ENCODE peak calls at places on chromosomes 11 and 22, in ten cellular contexts. One of them, this sample, is unnamed.

GRCh38 chr11:1082728-1083620 is 8.3 kb downstream of the MUC2 start:
- DNase-seq in small intestine: no peak
- DNase-seq in cardiac muscle cell: no peak
- DNase-seq in fibroblast of lung: no peak
- DNase-seq in sigmoid colon: peak; percentile 57
- DNase-seq in upper lobe of left lung: peak; percentile 80
- DNase-seq in left ventricle myocardium inferior: peak; percentile 7
- DNase-seq in tibial artery: no peak
- DNase-seq in spleen: peak; percentile 45
- DNase-seq in lower lobe of right lung: peak; percentile 41
- DNase-seq in this sample: no peak

GRCh38 chr22:37519268-37520195 is at the start of gene CARD10:
- DNase-seq in small intestine: peak; percentile 63
- DNase-seq in cardiac muscle cell: peak; percentile 44
- DNase-seq in fibroblast of lung: no peak
- DNase-seq in sigmoid colon: no peak
- DNase-seq in upper lobe of left lung: peak; percentile 89
- DNase-seq in left ventricle myocardium inferior: peak; percentile 50
- DNase-seq in tibial artery: no peak
- DNase-seq in spleen: no peak
- DNase-seq in lower lobe of right lung: no peak
- DNase-seq in this sample: no peak

GRCh38 chr11:32902089-32902665 is 9.6 kb downstream of the QSER1 start:
- DNase-seq in small intestine: no peak
- DNase-seq in cardiac muscle cell: no peak
- DNase-seq in fibroblast of lung: no peak
- DNase-seq in sigmoid colon: no peak
- DNase-seq in upper lobe of left lung: no peak
- DNase-seq in left ventricle myocardium inferior: no peak
- DNase-seq in tibial artery: no peak
- DNase-seq in spleen: no peak
- DNase-seq in lower lobe of right lung: peak; percentile 68
- DNase-seq in this sample: no peak

GRCh38 chr22:26592368-26593015 is 2.6 kb upstream of the TPST2 start:
- DNase-seq in small intestine: peak; percentile 78
- DNase-seq in cardiac muscle cell: no peak
- DNase-seq in fibroblast of lung: no peak
- DNase-seq in sigmoid colon: no peak
- DNase-seq in upper lobe of left lung: no peak
- DNase-seq in left ventricle myocardium inferior: no peak
- DNase-seq in tibial artery: no peak
- DNase-seq in spleen: peak; percentile 87
- DNase-seq in lower lobe of right lung: no peak
- DNase-seq in this sample: no peak

GRCh38 chr11:75868990-75869389 is 54.0 kb downstream of the UVRAG start:
- DNase-seq in small intestine: peak; percentile 72
- DNase-seq in cardiac muscle cell: no peak
- DNase-seq in fibroblast of lung: no peak
- DNase-seq in sigmoid colon: no peak
- DNase-seq in upper lobe of left lung: no peak
- DNase-seq in left ventricle myocardium inferior: no peak
- DNase-seq in tibial artery: no peak
- DNase-seq in spleen: no peak
- DNase-seq in lower lobe of right lung: no peak
- DNase-seq in this sample: no peak

GRCh38 chr11:118180300-118180703 is 3.9 kb upstream of the SCN2B start:
- DNase-seq in small intestine: no peak
- DNase-seq in cardiac muscle cell: peak; percentile 48
- DNase-seq in fibroblast of lung: peak; percentile 60
- DNase-seq in sigmoid colon: peak; percentile 84
- DNase-seq in upper lobe of left lung: peak; percentile 53
- DNase-seq in left ventricle myocardium inferior: peak; percentile 85
- DNase-seq in tibial artery: peak; percentile 38
- DNase-seq in spleen: no peak
- DNase-seq in lower lobe of right lung: no peak
- DNase-seq in this sample: no peak

GRCh38 chr11:62398011-62398994 is 20.5 kb upstream of the SCGB1A1 start:
- DNase-seq in small intestine: no peak
- DNase-seq in cardiac muscle cell: peak; percentile 62
- DNase-seq in fibroblast of lung: peak; percentile 43
- DNase-seq in sigmoid colon: peak; percentile 76
- DNase-seq in upper lobe of left lung: peak; percentile 76
- DNase-seq in left ventricle myocardium inferior: peak; percentile 61
- DNase-seq in tibial artery: peak; percentile 60
- DNase-seq in spleen: peak; percentile 67
- DNase-seq in lower lobe of right lung: no peak
- DNase-seq in this sample: no peak

GRCh38 chr11:13745165-13745564 is 76.7 kb downstream of the FAR1 start:
- DNase-seq in small intestine: no peak
- DNase-seq in cardiac muscle cell: no peak
- DNase-seq in fibroblast of lung: no peak
- DNase-seq in sigmoid colon: no peak
- DNase-seq in upper lobe of left lung: no peak
- DNase-seq in left ventricle myocardium inferior: no peak
- DNase-seq in tibial artery: no peak
- DNase-seq in spleen: no peak
- DNase-seq in lower lobe of right lung: no peak
- DNase-seq in this sample: peak; percentile 22

GRCh38 chr22:41022470-41023298 is 69.7 kb upstream of the EP300 start:
- DNase-seq in small intestine: peak; percentile 94
- DNase-seq in cardiac muscle cell: peak; percentile 96
- DNase-seq in fibroblast of lung: peak; percentile 91
- DNase-seq in sigmoid colon: peak; percentile 98
- DNase-seq in upper lobe of left lung: peak; percentile 99
- DNase-seq in left ventricle myocardium inferior: peak; percentile 93
- DNase-seq in tibial artery: peak; percentile 91
- DNase-seq in spleen: peak; percentile 98
- DNase-seq in lower lobe of right lung: peak; percentile 96
- DNase-seq in this sample: peak; percentile 83
- H3K4me3 ChIP-seq in small intestine: peak overlapping the region; percentile 76
- H3K4me3 ChIP-seq in cardiac muscle cell: peak overlapping the region; percentile 54
- H3K4me3 ChIP-seq in fibroblast of lung: peak overlapping the region; percentile 69
- H3K4me3 ChIP-seq in sigmoid colon: peak overlapping the region; percentile 64
- H3K4me3 ChIP-seq in upper lobe of left lung: peak overlapping the region; percentile 60
- H3K4me3 ChIP-seq in left ventricle myocardium inferior: peak overlapping the region; percentile 84
- H3K4me3 ChIP-seq in tibial artery: peak overlapping the region; percentile 78
- H3K4me3 ChIP-seq in spleen: peak overlapping the region; percentile 62
- H3K4me3 ChIP-seq in lower lobe of right lung: peak overlapping the region; percentile 81
- H3K4me3 ChIP-seq in this sample: peak overlapping the region; percentile 51

GRCh38 chr11:127766734-127767133 is 766.2 kb upstream of the KIRREL3 start:
- DNase-seq in small intestine: no peak
- DNase-seq in cardiac muscle cell: no peak
- DNase-seq in fibroblast of lung: no peak
- DNase-seq in sigmoid colon: no peak
- DNase-seq in upper lobe of left lung: no peak
- DNase-seq in left ventricle myocardium inferior: no peak
- DNase-seq in tibial artery: no peak
- DNase-seq in spleen: no peak
- DNase-seq in lower lobe of right lung: no peak
- DNase-seq in this sample: no peak
- H3K4me3 ChIP-seq in small intestine: no peak overlapping the region
- H3K4me3 ChIP-seq in cardiac muscle cell: no peak overlapping the region
- H3K4me3 ChIP-seq in fibroblast of lung: no peak overlapping the region
- H3K4me3 ChIP-seq in sigmoid colon: no peak overlapping the region
- H3K4me3 ChIP-seq in upper lobe of left lung: no peak overlapping the region
- H3K4me3 ChIP-seq in left ventricle myocardium inferior: no peak overlapping the region
- H3K4me3 ChIP-seq in tibial artery: no peak overlapping the region
- H3K4me3 ChIP-seq in spleen: no peak overlapping the region
- H3K4me3 ChIP-seq in lower lobe of right lung: no peak overlapping the region
- H3K4me3 ChIP-seq in this sample: no peak overlapping the region

GRCh38 chr11:126413843-126414405 is 58.4 kb downstream of the ST3GAL4 start:
- DNase-seq in small intestine: no peak
- DNase-seq in cardiac muscle cell: no peak
- DNase-seq in fibroblast of lung: no peak
- DNase-seq in sigmoid colon: no peak
- DNase-seq in upper lobe of left lung: no peak
- DNase-seq in left ventricle myocardium inferior: no peak
- DNase-seq in tibial artery: no peak
- DNase-seq in spleen: peak; percentile 65
- DNase-seq in lower lobe of right lung: no peak
- DNase-seq in this sample: no peak
- H3K4me3 ChIP-seq in small intestine: no peak overlapping the region
- H3K4me3 ChIP-seq in cardiac muscle cell: no peak overlapping the region
- H3K4me3 ChIP-seq in fibroblast of lung: no peak overlapping the region
- H3K4me3 ChIP-seq in sigmoid colon: no peak overlapping the region
- H3K4me3 ChIP-seq in upper lobe of left lung: no peak overlapping the region
- H3K4me3 ChIP-seq in left ventricle myocardium inferior: no peak overlapping the region
- H3K4me3 ChIP-seq in tibial artery: no peak overlapping the region
- H3K4me3 ChIP-seq in spleen: no peak overlapping the region
- H3K4me3 ChIP-seq in lower lobe of right lung: no peak overlapping the region
- H3K4me3 ChIP-seq in this sample: no peak overlapping the region

GRCh38 chr22:39458443-39459083 is 1.8 kb downstream of the MGAT3 start:
- DNase-seq in small intestine: no peak
- DNase-seq in cardiac muscle cell: no peak
- DNase-seq in fibroblast of lung: no peak
- DNase-seq in sigmoid colon: no peak
- DNase-seq in upper lobe of left lung: no peak
- DNase-seq in left ventricle myocardium inferior: no peak
- DNase-seq in tibial artery: no peak
- DNase-seq in spleen: peak; percentile 69
- DNase-seq in lower lobe of right lung: no peak
- DNase-seq in this sample: no peak

GRCh38 chr22:39454385-39454871 is 2.4 kb upstream of the MGAT3 start:
- DNase-seq in small intestine: peak; percentile 95
- DNase-seq in cardiac muscle cell: peak; percentile 74
- DNase-seq in fibroblast of lung: peak; percentile 45
- DNase-seq in sigmoid colon: no peak
- DNase-seq in upper lobe of left lung: no peak
- DNase-seq in left ventricle myocardium inferior: no peak
- DNase-seq in tibial artery: no peak
- DNase-seq in spleen: no peak
- DNase-seq in lower lobe of right lung: no peak
- DNase-seq in this sample: no peak

GRCh38 chr22:39457047-39457545 is 284 bp downstream of the MGAT3 start:
- DNase-seq in small intestine: no peak
- DNase-seq in cardiac muscle cell: no peak
- DNase-seq in fibroblast of lung: no peak
- DNase-seq in sigmoid colon: no peak
- DNase-seq in upper lobe of left lung: no peak
- DNase-seq in left ventricle myocardium inferior: no peak
- DNase-seq in tibial artery: no peak
- DNase-seq in spleen: peak; percentile 69
- DNase-seq in lower lobe of right lung: no peak
- DNase-seq in this sample: no peak

GRCh38 chr22:39457546-39458442 is 982 bp downstream of the MGAT3 start:
- DNase-seq in small intestine: no peak
- DNase-seq in cardiac muscle cell: no peak
- DNase-seq in fibroblast of lung: no peak
- DNase-seq in sigmoid colon: no peak
- DNase-seq in upper lobe of left lung: peak; percentile 83
- DNase-seq in left ventricle myocardium inferior: no peak
- DNase-seq in tibial artery: no peak
- DNase-seq in spleen: peak; percentile 77
- DNase-seq in lower lobe of right lung: no peak
- DNase-seq in this sample: no peak

DNA sequence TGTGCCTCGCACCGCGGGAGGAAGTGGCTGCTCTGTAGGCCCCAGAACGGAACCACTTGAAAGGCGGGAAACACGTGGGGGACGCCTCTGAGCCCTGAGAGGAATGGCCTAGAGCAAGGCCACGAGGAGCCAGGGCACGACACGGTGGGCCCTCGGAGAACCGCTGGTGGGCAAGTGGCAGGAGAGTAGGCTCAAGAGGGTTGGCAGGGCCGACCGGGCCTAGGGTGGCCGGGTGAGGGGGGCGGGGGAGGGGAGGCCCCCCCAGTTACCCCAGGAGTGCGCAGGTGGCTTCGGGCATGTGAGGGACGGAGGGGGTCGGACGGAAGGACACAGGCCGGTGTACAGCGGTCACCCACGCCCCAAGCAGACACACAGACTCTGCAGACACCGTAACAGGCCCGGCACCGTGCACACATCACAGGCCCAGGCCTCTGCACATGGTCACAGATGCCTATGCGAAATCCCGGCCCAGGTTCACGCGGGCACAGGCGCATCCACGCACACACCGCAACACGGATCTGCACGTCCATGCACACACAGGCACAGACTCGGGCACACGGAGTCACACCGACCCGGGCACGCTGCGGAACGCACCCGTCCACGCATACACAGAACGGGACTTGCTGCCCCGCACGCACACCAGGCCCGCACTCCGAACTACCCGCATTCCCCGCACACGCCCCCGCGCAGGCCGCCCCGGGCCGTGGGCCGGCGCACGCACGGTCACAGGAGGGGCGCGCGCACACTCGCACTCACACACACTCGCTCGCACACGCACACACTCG is at the start of gene MGAT3:
- DNase-seq in small intestine: no peak
- DNase-seq in cardiac muscle cell: no peak
- DNase-seq in fibroblast of lung: no peak
- DNase-seq in sigmoid colon: no peak
- DNase-seq in upper lobe of left lung: peak; percentile 84
- DNase-seq in left ventricle myocardium inferior: no peak
- DNase-seq in tibial artery: no peak
- DNase-seq in spleen: peak; percentile 73
- DNase-seq in lower lobe of right lung: no peak
- DNase-seq in this sample: no peak
- H3K4me3 ChIP-seq in small intestine: peak within 1 kb of the TSS; percentile 49
- H3K4me3 ChIP-seq in cardiac muscle cell: peak within 1 kb of the TSS; percentile 90
- H3K4me3 ChIP-seq in fibroblast of lung: no peak within 1 kb of the TSS
- H3K4me3 ChIP-seq in sigmoid colon: peak within 1 kb of the TSS; percentile 51
- H3K4me3 ChIP-seq in upper lobe of left lung: peak within 1 kb of the TSS; percentile 19
- H3K4me3 ChIP-seq in left ventricle myocardium inferior: peak within 1 kb of the TSS; percentile 75
- H3K4me3 ChIP-seq in tibial artery: peak within 1 kb of the TSS; percentile 49
- H3K4me3 ChIP-seq in spleen: peak within 1 kb of the TSS; percentile 32
- H3K4me3 ChIP-seq in lower lobe of right lung: peak within 1 kb of the TSS; percentile 52
- H3K4me3 ChIP-seq in this sample: no peak within 1 kb of the TSS

GRCh38 chr11:26953770-26954392 is 40.0 kb upstream of the FIBIN start:
- DNase-seq in small intestine: no peak
- DNase-seq in cardiac muscle cell: peak; percentile 92
- DNase-seq in fibroblast of lung: peak; percentile 70
- DNase-seq in sigmoid colon: no peak
- DNase-seq in upper lobe of left lung: no peak
- DNase-seq in left ventricle myocardium inferior: no peak
- DNase-seq in tibial artery: no peak
- DNase-seq in spleen: no peak
- DNase-seq in lower lobe of right lung: no peak
- DNase-seq in this sample: peak; percentile 83

GRCh38 chr11:26963764-26964163 is 30.1 kb upstream of the FIBIN start:
- DNase-seq in small intestine: no peak
- DNase-seq in cardiac muscle cell: peak; percentile 38
- DNase-seq in fibroblast of lung: no peak
- DNase-seq in sigmoid colon: no peak
- DNase-seq in upper lobe of left lung: no peak
- DNase-seq in left ventricle myocardium inferior: no peak
- DNase-seq in tibial artery: no peak
- DNase-seq in spleen: no peak
- DNase-seq in lower lobe of right lung: no peak
- DNase-seq in this sample: no peak

GRCh38 chr11:26958650-26959049 is 35.3 kb upstream of the FIBIN start:
- DNase-seq in small intestine: no peak
- DNase-seq in cardiac muscle cell: no peak
- DNase-seq in fibroblast of lung: no peak
- DNase-seq in sigmoid colon: no peak
- DNase-seq in upper lobe of left lung: no peak
- DNase-seq in left ventricle myocardium inferior: no peak
- DNase-seq in tibial artery: no peak
- DNase-seq in spleen: no peak
- DNase-seq in lower lobe of right lung: no peak
- DNase-seq in this sample: no peak

GRCh38 chr11:26960265-26960664 is 33.6 kb upstream of the FIBIN start:
- DNase-seq in small intestine: no peak
- DNase-seq in cardiac muscle cell: no peak
- DNase-seq in fibroblast of lung: no peak
- DNase-seq in sigmoid colon: no peak
- DNase-seq in upper lobe of left lung: no peak
- DNase-seq in left ventricle myocardium inferior: no peak
- DNase-seq in tibial artery: no peak
- DNase-seq in spleen: no peak
- DNase-seq in lower lobe of right lung: no peak
- DNase-seq in this sample: no peak

GRCh38 chr11:26958005-26958404 is 35.9 kb upstream of the FIBIN start:
- DNase-seq in small intestine: no peak
- DNase-seq in cardiac muscle cell: no peak
- DNase-seq in fibroblast of lung: no peak
- DNase-seq in sigmoid colon: no peak
- DNase-seq in upper lobe of left lung: no peak
- DNase-seq in left ventricle myocardium inferior: no peak
- DNase-seq in tibial artery: no peak
- DNase-seq in spleen: no peak
- DNase-seq in lower lobe of right lung: no peak
- DNase-seq in this sample: no peak
- H3K4me3 ChIP-seq in small intestine: no peak overlapping the region
- H3K4me3 ChIP-seq in cardiac muscle cell: no peak overlapping the region
- H3K4me3 ChIP-seq in fibroblast of lung: no peak overlapping the region
- H3K4me3 ChIP-seq in sigmoid colon: no peak overlapping the region
- H3K4me3 ChIP-seq in upper lobe of left lung: no peak overlapping the region
- H3K4me3 ChIP-seq in left ventricle myocardium inferior: no peak overlapping the region
- H3K4me3 ChIP-seq in tibial artery: no peak overlapping the region
- H3K4me3 ChIP-seq in spleen: no peak overlapping the region
- H3K4me3 ChIP-seq in lower lobe of right lung: no peak overlapping the region
- H3K4me3 ChIP-seq in this sample: no peak overlapping the region

This sample was measured in astrocyte of the spinal cord.